ENCODE peak calls at places on chromosomes 16 and 17, in five cellular contexts. M, S, Z, D and X are unnamed samples.

GRCh38 chr16:52035406-52035805 is 511.5 kb downstream of the TOX3 start:
- DNase-seq in Z (no peak), S (no peak), M (no peak), D (no peak), X (no peak)

GRCh38 chr17:44830359-44831269 is 527 bp upstream of the GJC1 start:
- DNase-seq in S (peak; percentile 44), D (peak; percentile 40), Z (peak; percentile 38), M (peak; percentile 7), X (peak; percentile 9)

GRCh38 chr17:79991924-79992656 is 43.6 kb downstream of the TBC1D16 start:
- DNase-seq in M (no peak), S (peak; percentile 40), D (no peak), Z (peak; percentile 73), X (peak; percentile 27)

GRCh38 chr17:76556759-76557367 is 17.0 kb downstream of the PRCD start:
- DNase-seq in S (no peak), Z (no peak), M (no peak), D (no peak), X (no peak)

GRCh38 chr17:47742319-47743181 is 9.5 kb downstream of the TBX21 start:
- DNase-seq in M (no peak), Z (peak; percentile 69), S (peak; percentile 57), D (peak; percentile 76), X (peak; percentile 33)

GRCh38 chr17:3985800-3986199 is 21.6 kb upstream of the ATP2A3 start:
- DNase-seq in S (no peak), D (no peak), Z (peak; percentile 7), M (no peak), X (no peak)

GRCh38 chr17:74433421-74434121 is 1.7 kb downstream of the GPRC5C start:
- DNase-seq in S (no peak), Z (no peak), D (no peak), M (no peak), X (no peak)

GRCh38 chr16:11175850-11176341 is 80.1 kb downstream of the SOCS1 start:
- DNase-seq in M (peak; percentile 33), D (no peak), S (no peak), Z (no peak), X (no peak)

GRCh38 chr17:2095536-2095910 is 40.6 kb downstream of the HIC1 start:
- DNase-seq in D (no peak), S (no peak), M (no peak), Z (no peak), X (no peak)

GRCh38 chr17:57675427-57675826 is 69.7 kb downstream of the CCDC182 start:
- DNase-seq in M (no peak), S (no peak), D (no peak), Z (no peak), X (no peak)

GRCh38 chr17:48054238-48055185 is 6.4 kb downstream of the NFE2L1 start:
- DNase-seq in Z (peak; percentile 97), S (peak; percentile 75), M (no peak), D (peak; percentile 70), X (peak; percentile 75)

GRCh38 chr17:21689604-21690003 is 2.7 kb upstream of the KCNJ18 start:
- DNase-seq in Z (no peak), S (no peak), M (no peak), D (no peak), X (no peak)

GRCh38 chr16:72740346-72740745 is 307.6 kb downstream of the ZFHX3 start:
- DNase-seq in M (no peak), D (no peak), S (no peak), Z (no peak), X (no peak)

GRCh38 chr16:52389045-52389444 is 157.9 kb downstream of the TOX3 start:
- DNase-seq in S (no peak), D (no peak), M (no peak), Z (no peak), X (no peak)

GRCh38 chr17:50304781-50305404 is 30.6 kb downstream of the TMEM92 start:
- DNase-seq in D (no peak), Z (no peak), S (no peak), M (no peak), X (no peak)

GRCh38 chr16:74740795-74741304 is 33.8 kb downstream of the FA2H start:
- DNase-seq in S (no peak), D (no peak), Z (no peak), M (no peak), X (no peak)

GRCh38 chr17:3913531-3914318 is 2.5 kb downstream of the P2RX1 start:
- DNase-seq in M (peak; percentile 68), Z (peak; percentile 69), D (peak; percentile 91), S (peak; percentile 90), X (peak; percentile 41)

GRCh38 chr16:15903960-15904359 is 15.6 kb upstream of the CEP20 start:
- DNase-seq in M (no peak), S (no peak), Z (no peak), D (no peak), X (no peak)

GRCh38 chr16:86232496-86232895 is 277.8 kb upstream of the FOXF1 start:
- DNase-seq in M (no peak), Z (no peak), S (no peak), D (no peak), X (no peak)

GRCh38 chr16:47254771-47255170 is 111.0 kb upstream of the NETO2 start:
- DNase-seq in Z (no peak), S (no peak), D (no peak), M (no peak), X (no peak)

GRCh38 chr17:44084131-44084538 is 13.6 kb downstream of the G6PC3 start:
- DNase-seq in S (no peak), Z (peak; percentile 30), M (no peak), D (peak; percentile 48), X (no peak)

GRCh38 chr16:88366704-88367047 is 16.1 kb upstream of the ZNF469 start:
- DNase-seq in D (no peak), Z (no peak), M (no peak), S (no peak), X (no peak)

GRCh38 chr17:64736804-64737492 is 74.8 kb upstream of the SMURF2 start:
- DNase-seq in D (peak; percentile 41), M (peak; percentile 20), S (peak; percentile 14), Z (peak; percentile 38), X (no peak)

GRCh38 chr16:28572659-28573510 is 19.2 kb downstream of the SGF29 start:
- DNase-seq in D (no peak), Z (no peak), S (no peak), M (no peak), X (no peak)

GRCh38 chr17:45768000-45768399 is 16.1 kb upstream of the CRHR1 start:
- DNase-seq in D (peak; percentile 30), Z (no peak), M (no peak), S (no peak), X (no peak)

GRCh38 chr16:86491643-86492030 is 18.7 kb upstream of the FOXF1 start:
- DNase-seq in S (no peak), Z (no peak), D (no peak), M (no peak), X (no peak)

GRCh38 chr17:68172461-68172954 is 75.3 kb upstream of the AMZ2 start:
- DNase-seq in Z (peak; percentile 80), S (peak; percentile 76), M (peak; percentile 57), D (peak; percentile 82), X (peak; percentile 40)

GRCh38 chr17:37774508-37774907 is 29.6 kb upstream of the HNF1B start:
- DNase-seq in D (no peak), Z (no peak), S (no peak), M (peak; percentile 30), X (no peak)

GRCh38 chr17:82338858-82339633 is 5.5 kb upstream of the SECTM1 start:
- DNase-seq in S (no peak), Z (no peak), D (no peak), M (no peak), X (peak; percentile 33)

GRCh38 chr16:2008631-2009301 is 855 bp downstream of the ZNF598 start:
- DNase-seq in S (no peak), Z (peak; percentile 38), M (no peak), D (no peak), X (no peak)

GRCh38 chr17:79174193-79174765 is 99.7 kb downstream of the ENGASE start:
- DNase-seq in M (no peak), D (no peak), Z (no peak), S (no peak), X (no peak)

GRCh38 chr17:44297975-44298374 is 10.4 kb upstream of the RUNDC3A start:
- DNase-seq in Z (no peak), D (no peak), M (no peak), S (no peak), X (no peak)

GRCh38 chr17:61974115-61974514 is 46.3 kb upstream of the INTS2 start:
- DNase-seq in M (no peak), S (no peak), Z (no peak), D (no peak), X (no peak)

GRCh38 chr16:55494994-55495421 is 13.9 kb upstream of the LPCAT2 start:
- DNase-seq in S (no peak), M (no peak), Z (peak; percentile 50), D (no peak), X (peak; percentile 6)

GRCh38 chr16:84638195-84638806 is 10.0 kb upstream of the KLHL36 start:
- DNase-seq in M (no peak), S (no peak), Z (no peak), D (no peak), X (no peak)